ENCODE peak calls at places on chromosomes 3 and 15, in seven cellular contexts. One of them, this sample, is unnamed.

GRCh38 chr15:32687556-32687955 is 30.2 kb upstream of the GREM1 start:
- DNase-seq in choroid plexus epithelial cell: peak; percentile 64
- DNase-seq in A549: peak; percentile 75
- DNase-seq in adrenal gland: no peak
- DNase-seq in hepatocyte: no peak
- DNase-seq in colonic mucosa: no peak
- DNase-seq in fibroblast of lung: no peak
- DNase-seq in this sample: peak; percentile 87

GRCh38 chr3:58341376-58341775 is 8.7 kb downstream of the PXK start:
- DNase-seq in choroid plexus epithelial cell: no peak
- DNase-seq in A549: no peak
- DNase-seq in adrenal gland: no peak
- DNase-seq in hepatocyte: no peak
- DNase-seq in colonic mucosa: no peak
- DNase-seq in fibroblast of lung: no peak
- DNase-seq in this sample: no peak

GRCh38 chr3:26058774-26059455 is 269.0 kb downstream of the OXSM start:
- DNase-seq in choroid plexus epithelial cell: no peak
- DNase-seq in A549: no peak
- DNase-seq in adrenal gland: no peak
- DNase-seq in hepatocyte: peak; percentile 8
- DNase-seq in colonic mucosa: no peak
- DNase-seq in fibroblast of lung: no peak
- DNase-seq in this sample: no peak

GRCh38 chr3:149879872-149880271 is 66.9 kb downstream of the RNF13 start:
- DNase-seq in choroid plexus epithelial cell: peak; percentile 86
- DNase-seq in A549: peak; percentile 68
- DNase-seq in adrenal gland: peak; percentile 79
- DNase-seq in hepatocyte: peak; percentile 69
- DNase-seq in colonic mucosa: peak; percentile 41
- DNase-seq in fibroblast of lung: peak; percentile 78
- DNase-seq in this sample: peak; percentile 83

GRCh38 chr3:187186801-187187421 is 10.4 kb upstream of the RTP1 start:
- DNase-seq in choroid plexus epithelial cell: peak; percentile 92
- DNase-seq in A549: peak; percentile 22
- DNase-seq in adrenal gland: peak; percentile 24
- DNase-seq in hepatocyte: peak; percentile 57
- DNase-seq in colonic mucosa: peak; percentile 22
- DNase-seq in fibroblast of lung: peak; percentile 84
- DNase-seq in this sample: peak; percentile 85

GRCh38 chr15:79283252-79284048 is 928 bp downstream of the ANKRD34C start:
- DNase-seq in choroid plexus epithelial cell: peak; percentile 42
- DNase-seq in A549: peak; percentile 24
- DNase-seq in adrenal gland: peak; percentile 35
- DNase-seq in hepatocyte: peak; percentile 80
- DNase-seq in colonic mucosa: no peak
- DNase-seq in fibroblast of lung: peak; percentile 19
- DNase-seq in this sample: peak; percentile 46

GRCh38 chr15:48352474-48353072 is 21.3 kb downstream of the DUT start:
- DNase-seq in choroid plexus epithelial cell: peak; percentile 89
- DNase-seq in A549: peak; percentile 71
- DNase-seq in adrenal gland: peak; percentile 74
- DNase-seq in hepatocyte: peak; percentile 80
- DNase-seq in colonic mucosa: peak; percentile 56
- DNase-seq in fibroblast of lung: peak; percentile 74
- DNase-seq in this sample: peak; percentile 82

GRCh38 chr3:56369914-56370313 is 98.4 kb downstream of the ERC2 start:
- DNase-seq in choroid plexus epithelial cell: no peak
- DNase-seq in A549: no peak
- DNase-seq in adrenal gland: no peak
- DNase-seq in hepatocyte: no peak
- DNase-seq in colonic mucosa: no peak
- DNase-seq in fibroblast of lung: no peak
- DNase-seq in this sample: no peak

GRCh38 chr15:39556461-39556860 is 24.4 kb upstream of the THBS1 start:
- DNase-seq in choroid plexus epithelial cell: no peak
- DNase-seq in A549: no peak
- DNase-seq in adrenal gland: no peak
- DNase-seq in hepatocyte: no peak
- DNase-seq in colonic mucosa: no peak
- DNase-seq in fibroblast of lung: peak; percentile 88
- DNase-seq in this sample: peak; percentile 6

GRCh38 chr3:134601539-134602439 is 49.0 kb downstream of the KY start:
- DNase-seq in choroid plexus epithelial cell: peak; percentile 87
- DNase-seq in A549: no peak
- DNase-seq in adrenal gland: peak; percentile 67
- DNase-seq in hepatocyte: peak; percentile 90
- DNase-seq in colonic mucosa: no peak
- DNase-seq in fibroblast of lung: peak; percentile 66
- DNase-seq in this sample: peak; percentile 94

GRCh38 chr3:19539488-19540395 is 391.4 kb downstream of the KCNH8 start:
- DNase-seq in choroid plexus epithelial cell: no peak
- DNase-seq in A549: no peak
- DNase-seq in adrenal gland: no peak
- DNase-seq in hepatocyte: peak; percentile 26
- DNase-seq in colonic mucosa: no peak
- DNase-seq in fibroblast of lung: no peak
- DNase-seq in this sample: no peak

GRCh38 chr15:70902105-70902504 is 9.5 kb downstream of the LRRC49 start:
- DNase-seq in choroid plexus epithelial cell: peak; percentile 90
- DNase-seq in A549: peak; percentile 63
- DNase-seq in adrenal gland: no peak
- DNase-seq in hepatocyte: peak; percentile 79
- DNase-seq in colonic mucosa: peak; percentile 31
- DNase-seq in fibroblast of lung: peak; percentile 71
- DNase-seq in this sample: peak; percentile 92

GRCh38 chr15:71410347-71410746 is 295.1 kb downstream of the THSD4 start:
- DNase-seq in choroid plexus epithelial cell: no peak
- DNase-seq in A549: no peak
- DNase-seq in adrenal gland: no peak
- DNase-seq in hepatocyte: peak; percentile 23
- DNase-seq in colonic mucosa: peak; percentile 69
- DNase-seq in fibroblast of lung: no peak
- DNase-seq in this sample: no peak

GRCh38 chr15:66956672-66957540 is 108.5 kb upstream of the SMAD3 start:
- DNase-seq in choroid plexus epithelial cell: no peak
- DNase-seq in A549: no peak
- DNase-seq in adrenal gland: no peak
- DNase-seq in hepatocyte: no peak
- DNase-seq in colonic mucosa: no peak
- DNase-seq in fibroblast of lung: no peak
- DNase-seq in this sample: no peak

GRCh38 chr3:85821130-85821756 is 862.5 kb downstream of the CADM2 start:
- DNase-seq in choroid plexus epithelial cell: peak; percentile 46
- DNase-seq in A549: peak; percentile 58
- DNase-seq in adrenal gland: no peak
- DNase-seq in hepatocyte: peak; percentile 68
- DNase-seq in colonic mucosa: peak; percentile 22
- DNase-seq in fibroblast of lung: peak; percentile 21
- DNase-seq in this sample: no peak
- TF ChIP-seq CTCF in choroid plexus epithelial cell: peak; percentile 65
- TF ChIP-seq CTCF in A549: peak; percentile 48
- TF ChIP-seq CTCF in adrenal gland: no peak
- TF ChIP-seq CTCF in hepatocyte: peak; percentile 63
- TF ChIP-seq CTCF in colonic mucosa: peak; percentile 37
- TF ChIP-seq CTCF in fibroblast of lung: peak; percentile 53
- TF ChIP-seq CTCF in this sample: peak; percentile 18

DNA sequence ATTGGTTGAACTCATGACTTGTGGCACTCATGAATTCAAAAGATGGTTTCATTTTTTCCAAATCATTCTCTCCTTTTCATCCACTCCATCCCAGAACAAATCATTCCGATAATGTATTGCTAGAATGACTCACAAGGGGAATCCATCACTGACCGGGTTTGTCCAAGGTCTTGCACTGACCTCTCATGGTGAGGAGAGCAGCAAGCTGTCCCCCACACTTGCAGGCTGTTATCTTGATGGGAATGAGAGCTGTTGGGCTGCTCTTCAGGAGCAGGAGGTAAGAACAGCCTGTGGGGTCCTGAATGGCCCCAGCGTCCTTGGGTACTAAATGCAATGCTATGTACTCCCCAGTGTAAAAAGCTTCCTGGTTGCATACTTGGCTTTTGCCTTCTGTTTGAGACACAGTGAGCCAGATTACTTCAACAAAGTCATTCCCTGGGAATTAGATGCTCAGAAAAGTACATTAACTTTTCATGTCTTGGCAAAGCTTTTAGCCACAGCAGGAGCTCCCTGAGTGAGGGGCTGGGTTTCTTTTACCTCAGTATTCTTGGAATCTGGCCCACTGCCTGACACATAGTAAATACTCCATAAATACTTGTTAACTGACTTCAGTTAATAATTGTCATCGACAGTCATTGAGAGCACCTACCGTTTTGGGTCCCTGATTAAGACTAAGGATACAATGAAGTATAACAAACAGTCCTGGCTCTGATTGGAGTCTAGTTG is 24.1 kb downstream of the CCNL1 start:
- DNase-seq in choroid plexus epithelial cell: peak; percentile 77
- DNase-seq in A549: peak; percentile 51
- DNase-seq in adrenal gland: peak; percentile 84
- DNase-seq in hepatocyte: peak; percentile 53
- DNase-seq in colonic mucosa: no peak
- DNase-seq in fibroblast of lung: peak; percentile 82
- DNase-seq in this sample: peak; percentile 72
- H3K4me3 ChIP-seq in choroid plexus epithelial cell: no peak overlapping the region
- H3K4me3 ChIP-seq in A549: no peak overlapping the region
- H3K4me3 ChIP-seq in adrenal gland: no peak overlapping the region
- H3K4me3 ChIP-seq in hepatocyte: no peak overlapping the region
- H3K4me3 ChIP-seq in colonic mucosa: no peak overlapping the region
- H3K4me3 ChIP-seq in fibroblast of lung: no peak overlapping the region
- H3K4me3 ChIP-seq in this sample: no peak overlapping the region

GRCh38 chr3:144109944-144110343 is 138.3 kb downstream of the DIPK2A start:
- DNase-seq in choroid plexus epithelial cell: no peak
- DNase-seq in A549: no peak
- DNase-seq in adrenal gland: no peak
- DNase-seq in hepatocyte: no peak
- DNase-seq in colonic mucosa: no peak
- DNase-seq in fibroblast of lung: no peak
- DNase-seq in this sample: no peak
- TF ChIP-seq CTCF in choroid plexus epithelial cell: no peak
- TF ChIP-seq CTCF in A549: no peak
- TF ChIP-seq CTCF in adrenal gland: no peak
- TF ChIP-seq CTCF in hepatocyte: no peak
- TF ChIP-seq CTCF in colonic mucosa: no peak
- TF ChIP-seq CTCF in fibroblast of lung: no peak
- TF ChIP-seq CTCF in this sample: no peak

DNA sequence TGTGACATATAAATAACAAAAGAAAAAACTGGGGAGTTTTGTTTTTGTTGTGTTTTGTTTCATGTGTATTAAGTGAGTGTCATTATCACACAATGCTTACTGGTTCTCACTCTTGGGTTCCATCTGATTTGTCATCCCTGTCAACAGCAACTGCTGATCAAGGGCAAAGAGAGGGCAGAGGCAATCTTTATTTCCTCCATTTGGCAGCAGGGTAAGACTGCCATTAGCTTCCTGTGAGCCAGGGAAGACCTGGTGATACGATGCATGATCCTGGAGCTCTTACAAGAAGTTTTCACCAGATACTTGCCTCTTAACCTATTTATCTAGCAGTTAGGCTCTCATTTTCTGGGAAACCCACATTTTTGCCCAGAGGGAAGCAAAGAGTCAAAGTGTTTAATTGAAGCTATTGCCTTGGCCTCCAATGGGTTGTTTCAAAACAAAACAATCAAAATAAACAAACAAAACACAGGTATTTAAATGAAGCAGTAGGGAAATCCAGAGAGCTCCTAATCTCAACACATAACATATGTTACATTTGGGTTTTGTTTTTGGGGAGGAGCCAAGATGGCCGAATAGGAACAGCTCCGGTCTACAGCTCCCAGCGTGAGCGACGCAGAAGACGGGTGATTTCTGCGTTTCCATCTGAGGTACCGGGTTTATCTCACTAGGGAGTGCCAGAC is 529.8 kb downstream of the MAGI1 start:
- DNase-seq in choroid plexus epithelial cell: no peak
- DNase-seq in A549: no peak
- DNase-seq in adrenal gland: no peak
- DNase-seq in hepatocyte: no peak
- DNase-seq in colonic mucosa: no peak
- DNase-seq in fibroblast of lung: no peak
- DNase-seq in this sample: peak; percentile 8
- H3K4me3 ChIP-seq in choroid plexus epithelial cell: no peak overlapping the region
- H3K4me3 ChIP-seq in A549: no peak overlapping the region
- H3K4me3 ChIP-seq in adrenal gland: no peak overlapping the region
- H3K4me3 ChIP-seq in hepatocyte: no peak overlapping the region
- H3K4me3 ChIP-seq in colonic mucosa: no peak overlapping the region
- H3K4me3 ChIP-seq in fibroblast of lung: no peak overlapping the region
- H3K4me3 ChIP-seq in this sample: peak overlapping the region; percentile 3

DNA sequence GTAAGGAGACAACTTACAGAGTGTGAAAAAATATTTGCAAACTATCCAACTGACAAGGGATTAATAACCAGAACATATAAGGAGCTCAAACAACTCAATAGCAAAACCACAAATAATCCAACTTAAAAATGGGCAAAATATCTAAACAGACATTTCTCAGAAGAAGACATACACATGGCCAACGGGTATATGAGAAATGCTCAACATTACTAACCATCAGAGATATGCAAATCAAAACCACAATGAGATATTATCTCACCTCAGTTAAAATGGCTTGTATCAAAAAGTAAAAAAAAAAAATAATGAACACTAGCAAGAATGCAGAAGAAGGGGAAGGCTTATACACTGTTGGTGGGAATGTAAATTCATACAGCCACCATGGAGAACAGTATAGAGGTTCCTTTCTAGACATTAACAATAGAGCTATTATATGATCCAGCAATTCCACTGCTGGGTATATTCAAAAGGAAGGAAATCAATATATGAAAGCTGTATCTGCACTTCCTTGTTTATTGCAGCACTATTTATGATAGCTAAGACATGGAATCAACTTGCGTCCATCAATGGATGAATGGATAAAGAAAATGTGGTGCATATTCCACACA is 998.6 kb downstream of the NAALADL2 start:
- DNase-seq in choroid plexus epithelial cell: no peak
- DNase-seq in A549: no peak
- DNase-seq in adrenal gland: no peak
- DNase-seq in hepatocyte: no peak
- DNase-seq in colonic mucosa: no peak
- DNase-seq in fibroblast of lung: no peak
- DNase-seq in this sample: no peak
- TF ChIP-seq CTCF in choroid plexus epithelial cell: no peak
- TF ChIP-seq CTCF in A549: no peak
- TF ChIP-seq CTCF in adrenal gland: no peak
- TF ChIP-seq CTCF in hepatocyte: no peak
- TF ChIP-seq CTCF in colonic mucosa: no peak
- TF ChIP-seq CTCF in fibroblast of lung: no peak
- TF ChIP-seq CTCF in this sample: no peak

GRCh38 chr15:91924842-91925495 is 71.5 kb downstream of the SLCO3A1 start:
- DNase-seq in choroid plexus epithelial cell: no peak
- DNase-seq in A549: no peak
- DNase-seq in adrenal gland: no peak
- DNase-seq in hepatocyte: no peak
- DNase-seq in colonic mucosa: peak; percentile 64
- DNase-seq in fibroblast of lung: no peak
- DNase-seq in this sample: no peak
- H3K4me3 ChIP-seq in choroid plexus epithelial cell: no peak overlapping the region
- H3K4me3 ChIP-seq in A549: no peak overlapping the region
- H3K4me3 ChIP-seq in adrenal gland: no peak overlapping the region
- H3K4me3 ChIP-seq in hepatocyte: no peak overlapping the region
- H3K4me3 ChIP-seq in colonic mucosa: no peak overlapping the region
- H3K4me3 ChIP-seq in fibroblast of lung: no peak overlapping the region
- H3K4me3 ChIP-seq in this sample: no peak overlapping the region

This sample was measured in cardiac fibroblast.